ENCODE peak calls at places on chromosome 6, in ten cellular contexts. One of them, this sample, is unnamed. For H3K36me3, the result is how much of the 10 kb centered on the place peaks cover.

GRCh38 chr6:47057830-47058540 is 15.9 kb upstream of the ADGRF1 start:
- DNase-seq in heart left ventricle: no peak
- DNase-seq in neural progenitor cell: no peak
- DNase-seq in lung: no peak
- DNase-seq in cardiac muscle cell: no peak
- DNase-seq in hepatocyte: no peak
- DNase-seq in transverse colon: no peak
- DNase-seq in uterus: no peak
- DNase-seq in heart right ventricle: no peak
- DNase-seq in H1: no peak
- DNase-seq in this sample: peak

GRCh38 chr6:91708534-91708933 is 1121.7 kb upstream of the MAP3K7 start:
- DNase-seq in heart left ventricle: no peak
- DNase-seq in neural progenitor cell: no peak
- DNase-seq in lung: no peak
- DNase-seq in cardiac muscle cell: no peak
- DNase-seq in hepatocyte: no peak
- DNase-seq in transverse colon: no peak
- DNase-seq in uterus: no peak
- DNase-seq in heart right ventricle: no peak
- DNase-seq in H1: no peak
- DNase-seq in this sample: no peak

GRCh38 chr6:125812394-125813231 is 21.9 kb downstream of the NCOA7 start:
- DNase-seq in heart left ventricle: no peak
- DNase-seq in neural progenitor cell: no peak
- DNase-seq in lung: no peak
- DNase-seq in cardiac muscle cell: no peak
- DNase-seq in hepatocyte: peak
- DNase-seq in transverse colon: no peak
- DNase-seq in uterus: no peak
- DNase-seq in heart right ventricle: no peak
- DNase-seq in H1: no peak
- DNase-seq in this sample: peak

GRCh38 chr6:13422601-13423247 is 64.7 kb downstream of the GFOD1 start:
- DNase-seq in heart left ventricle: no peak
- DNase-seq in neural progenitor cell: peak
- DNase-seq in lung: no peak
- DNase-seq in cardiac muscle cell: peak
- DNase-seq in hepatocyte: no peak
- DNase-seq in transverse colon: no peak
- DNase-seq in uterus: no peak
- DNase-seq in heart right ventricle: no peak
- DNase-seq in H1: peak
- DNase-seq in this sample: no peak

GRCh38 chr6:47169785-47170685 is 127.9 kb upstream of the ADGRF1 start:
- DNase-seq in heart left ventricle: no peak
- DNase-seq in neural progenitor cell: no peak
- DNase-seq in lung: no peak
- DNase-seq in cardiac muscle cell: no peak
- DNase-seq in hepatocyte: peak
- DNase-seq in transverse colon: no peak
- DNase-seq in uterus: no peak
- DNase-seq in heart right ventricle: no peak
- DNase-seq in H1: no peak
- DNase-seq in this sample: no peak

GRCh38 chr6:13877116-13877515 is 47.6 kb upstream of the RNF182 start:
- DNase-seq in heart left ventricle: no peak
- DNase-seq in neural progenitor cell: no peak
- DNase-seq in lung: no peak
- DNase-seq in cardiac muscle cell: no peak
- DNase-seq in hepatocyte: no peak
- DNase-seq in transverse colon: no peak
- DNase-seq in uterus: no peak
- DNase-seq in heart right ventricle: no peak
- DNase-seq in H1: no peak
- DNase-seq in this sample: no peak

GRCh38 chr6:130765181-130765727 is 62.0 kb upstream of the SMLR1 start:
- DNase-seq in heart left ventricle: no peak
- DNase-seq in neural progenitor cell: no peak
- DNase-seq in lung: no peak
- DNase-seq in cardiac muscle cell: no peak
- DNase-seq in hepatocyte: no peak
- DNase-seq in transverse colon: no peak
- DNase-seq in uterus: no peak
- DNase-seq in heart right ventricle: no peak
- DNase-seq in H1: no peak
- DNase-seq in this sample: no peak

GRCh38 chr6:88616380-88616779 is 347.0 kb downstream of the RNGTT start:
- DNase-seq in heart left ventricle: no peak
- DNase-seq in neural progenitor cell: no peak
- DNase-seq in lung: no peak
- DNase-seq in cardiac muscle cell: no peak
- DNase-seq in hepatocyte: no peak
- DNase-seq in transverse colon: no peak
- DNase-seq in uterus: no peak
- DNase-seq in heart right ventricle: no peak
- DNase-seq in H1: no peak
- DNase-seq in this sample: no peak

GRCh38 chr6:887583-888235 is 194.8 kb upstream of the EXOC2 start:
- DNase-seq in heart left ventricle: no peak
- DNase-seq in neural progenitor cell: no peak
- DNase-seq in lung: no peak
- DNase-seq in cardiac muscle cell: no peak
- DNase-seq in hepatocyte: no peak
- DNase-seq in transverse colon: no peak
- DNase-seq in uterus: no peak
- DNase-seq in heart right ventricle: no peak
- DNase-seq in H1: no peak
- DNase-seq in this sample: no peak

GRCh38 chr6:136860043-136860442 is 37.7 kb downstream of the PEX7 start:
- DNase-seq in heart left ventricle: no peak
- DNase-seq in neural progenitor cell: no peak
- DNase-seq in lung: no peak
- DNase-seq in cardiac muscle cell: no peak
- DNase-seq in hepatocyte: no peak
- DNase-seq in transverse colon: no peak
- DNase-seq in uterus: no peak
- DNase-seq in heart right ventricle: no peak
- DNase-seq in H1: no peak
- DNase-seq in this sample: no peak

GRCh38 chr6:85865665-85866372 is 223.1 kb upstream of the SYNCRIP start:
- DNase-seq in heart left ventricle: no peak
- DNase-seq in neural progenitor cell: peak
- DNase-seq in lung: no peak
- DNase-seq in cardiac muscle cell: no peak
- DNase-seq in hepatocyte: peak
- DNase-seq in transverse colon: no peak
- DNase-seq in uterus: no peak
- DNase-seq in heart right ventricle: no peak
- DNase-seq in H1: no peak
- DNase-seq in this sample: no peak
- H3K4me3 ChIP-seq in heart left ventricle: peak
- H3K4me3 ChIP-seq in neural progenitor cell: no peak
- H3K4me3 ChIP-seq in lung: peak
- H3K4me3 ChIP-seq in cardiac muscle cell: no peak
- H3K4me3 ChIP-seq in hepatocyte: peak
- H3K4me3 ChIP-seq in transverse colon: peak
- H3K4me3 ChIP-seq in uterus: peak
- H3K4me3 ChIP-seq in heart right ventricle: peak
- H3K4me3 ChIP-seq in H1: no peak
- H3K4me3 ChIP-seq in this sample: peak

DNA sequence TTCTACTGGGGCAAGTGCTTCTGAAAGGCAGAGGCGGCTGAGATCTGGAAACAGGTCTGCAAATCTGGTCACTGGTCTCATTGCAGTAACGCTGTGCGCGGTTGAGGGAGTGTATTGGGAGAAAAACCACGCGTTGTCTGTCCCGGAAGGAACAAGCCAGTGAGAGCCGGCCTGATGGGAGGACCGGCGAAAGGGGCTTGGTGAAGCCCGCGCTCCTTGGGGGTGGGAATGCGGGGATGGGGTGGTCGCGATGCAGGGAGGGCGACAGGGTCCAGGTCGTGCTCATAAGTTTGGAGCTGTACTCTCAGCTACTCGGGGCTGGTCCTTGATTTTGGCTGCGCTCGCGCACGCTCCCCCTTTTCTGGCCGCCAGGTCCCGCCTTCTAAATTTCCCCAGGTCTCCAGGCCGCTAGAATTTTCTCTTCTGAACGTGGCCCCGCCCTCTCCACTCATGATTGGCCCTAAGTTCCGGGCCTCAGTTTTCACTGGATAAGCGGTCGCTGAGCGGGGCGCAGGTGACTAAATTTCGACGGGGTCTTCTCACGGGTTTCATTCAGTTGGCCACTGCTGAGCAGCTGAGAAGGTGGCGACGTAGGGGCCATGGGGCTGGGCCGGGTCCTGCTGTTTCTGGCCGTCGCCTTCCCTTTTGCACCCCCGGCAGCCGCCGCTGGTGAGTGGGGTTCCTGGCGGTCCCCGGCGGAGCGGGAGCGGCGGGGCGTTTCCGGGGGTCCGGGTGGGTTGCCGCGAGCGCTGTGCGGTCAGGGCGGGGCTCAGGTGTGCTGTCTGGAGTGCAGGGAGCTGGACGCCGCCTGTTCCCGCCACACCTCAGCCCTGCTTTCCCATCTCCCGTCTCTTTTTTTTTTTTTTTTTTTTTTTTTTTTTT is at the start of gene MICB:
- DNase-seq in heart left ventricle: peak
- DNase-seq in neural progenitor cell: peak
- DNase-seq in lung: peak
- DNase-seq in cardiac muscle cell: peak
- DNase-seq in hepatocyte: peak
- DNase-seq in transverse colon: peak
- DNase-seq in uterus: peak
- DNase-seq in heart right ventricle: peak
- DNase-seq in H1: peak
- DNase-seq in this sample: no peak
- TF ChIP-seq CTCF in heart left ventricle: no peak
- TF ChIP-seq CTCF in neural progenitor cell: no peak
- TF ChIP-seq CTCF in lung: no peak
- TF ChIP-seq CTCF in cardiac muscle cell: no peak
- TF ChIP-seq CTCF in hepatocyte: no peak
- TF ChIP-seq CTCF in transverse colon: no peak
- TF ChIP-seq CTCF in uterus: peak
- TF ChIP-seq CTCF in heart right ventricle: no peak
- TF ChIP-seq CTCF in H1: no peak
- TF ChIP-seq CTCF in this sample: no peak

GRCh38 chr6:35589201-35589739 is 76.6 kb upstream of the TULP1 start:
- DNase-seq in heart left ventricle: no peak
- DNase-seq in neural progenitor cell: no peak
- DNase-seq in lung: no peak
- DNase-seq in cardiac muscle cell: no peak
- DNase-seq in hepatocyte: no peak
- DNase-seq in transverse colon: no peak
- DNase-seq in uterus: no peak
- DNase-seq in heart right ventricle: no peak
- DNase-seq in H1: no peak
- DNase-seq in this sample: no peak

GRCh38 chr6:35589904-35590303 is 77.2 kb upstream of the TULP1 start:
- DNase-seq in heart left ventricle: no peak
- DNase-seq in neural progenitor cell: no peak
- DNase-seq in lung: no peak
- DNase-seq in cardiac muscle cell: no peak
- DNase-seq in hepatocyte: no peak
- DNase-seq in transverse colon: no peak
- DNase-seq in uterus: no peak
- DNase-seq in heart right ventricle: no peak
- DNase-seq in H1: no peak
- DNase-seq in this sample: no peak

GRCh38 chr6:35587167-35587566 is 74.5 kb upstream of the TULP1 start:
- DNase-seq in heart left ventricle: no peak
- DNase-seq in neural progenitor cell: no peak
- DNase-seq in lung: no peak
- DNase-seq in cardiac muscle cell: no peak
- DNase-seq in hepatocyte: no peak
- DNase-seq in transverse colon: no peak
- DNase-seq in uterus: no peak
- DNase-seq in heart right ventricle: no peak
- DNase-seq in H1: no peak
- DNase-seq in this sample: no peak

GRCh38 chr6:35592178-35592577 is 79.5 kb upstream of the TULP1 start:
- DNase-seq in heart left ventricle: no peak
- DNase-seq in neural progenitor cell: no peak
- DNase-seq in lung: no peak
- DNase-seq in cardiac muscle cell: no peak
- DNase-seq in hepatocyte: no peak
- DNase-seq in transverse colon: no peak
- DNase-seq in uterus: no peak
- DNase-seq in heart right ventricle: no peak
- DNase-seq in H1: no peak
- DNase-seq in this sample: no peak

DNA sequence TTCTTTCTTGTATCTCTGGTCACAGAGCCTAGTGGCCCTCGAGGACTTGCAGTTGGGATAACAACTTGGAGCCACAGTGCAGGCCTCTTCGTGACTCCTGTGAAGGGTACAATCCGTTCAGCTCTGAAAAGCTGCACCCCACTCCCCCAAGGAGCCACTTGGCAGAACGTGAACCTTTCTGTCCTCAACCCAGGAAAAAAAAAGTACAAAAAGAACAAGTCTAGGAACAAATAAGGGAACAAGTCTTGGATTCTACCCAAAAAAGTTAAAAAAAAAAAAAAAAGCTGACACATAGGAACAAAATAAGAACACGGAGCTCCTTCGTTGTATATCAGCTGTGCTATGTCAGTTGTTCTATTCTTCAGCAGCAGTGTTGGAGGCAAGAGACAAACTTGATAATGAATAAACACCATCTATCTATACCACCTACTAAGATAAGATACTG is 77.9 kb upstream of the TULP1 start:
- DNase-seq in heart left ventricle: no peak
- DNase-seq in neural progenitor cell: no peak
- DNase-seq in lung: no peak
- DNase-seq in cardiac muscle cell: no peak
- DNase-seq in hepatocyte: no peak
- DNase-seq in transverse colon: peak
- DNase-seq in uterus: peak
- DNase-seq in heart right ventricle: peak
- DNase-seq in H1: no peak
- DNase-seq in this sample: no peak
- H3K36me3 ChIP-seq in heart left ventricle: half or more
- H3K36me3 ChIP-seq in neural progenitor cell: under half
- H3K36me3 ChIP-seq in lung: under half
- H3K36me3 ChIP-seq in cardiac muscle cell: under half
- H3K36me3 ChIP-seq in hepatocyte: under half
- H3K36me3 ChIP-seq in transverse colon: under half
- H3K36me3 ChIP-seq in uterus: under half
- H3K36me3 ChIP-seq in heart right ventricle: under half
- H3K36me3 ChIP-seq in H1: under half
- H3K36me3 ChIP-seq in this sample: under half

DNA sequence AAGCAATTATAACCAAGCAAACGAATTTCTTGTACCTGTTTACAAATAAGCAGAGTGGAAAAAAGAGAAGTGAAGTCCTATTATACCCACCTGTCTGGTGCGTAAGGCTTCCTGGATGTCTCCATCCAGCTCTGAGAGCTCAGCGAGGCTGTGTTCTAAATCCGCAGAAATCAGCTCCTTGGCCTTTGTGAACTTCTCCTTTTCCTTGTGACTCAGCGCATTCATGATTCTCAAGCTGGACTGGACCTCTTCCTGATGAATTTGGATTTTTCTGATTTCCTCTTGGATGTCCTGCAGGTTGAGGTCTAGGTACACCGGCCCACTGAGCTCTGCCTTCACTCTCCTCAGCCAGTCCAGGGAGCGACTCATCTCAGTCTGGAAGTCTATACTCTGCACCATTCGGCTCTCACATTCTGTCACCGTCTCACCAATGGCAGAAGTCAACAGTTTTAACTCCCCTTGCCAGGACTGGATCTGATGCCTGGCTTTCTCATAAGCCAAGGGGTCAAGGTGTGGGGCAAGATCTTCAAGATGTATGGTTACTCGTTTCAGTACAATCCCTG is 307.4 kb downstream of the SYNE1 start:
- DNase-seq in heart left ventricle: no peak
- DNase-seq in neural progenitor cell: no peak
- DNase-seq in lung: no peak
- DNase-seq in cardiac muscle cell: no peak
- DNase-seq in hepatocyte: no peak
- DNase-seq in transverse colon: no peak
- DNase-seq in uterus: no peak
- DNase-seq in heart right ventricle: no peak
- DNase-seq in H1: no peak
- DNase-seq in this sample: no peak
- H3K4me3 ChIP-seq in heart left ventricle: no peak
- H3K4me3 ChIP-seq in neural progenitor cell: no peak
- H3K4me3 ChIP-seq in lung: no peak
- H3K4me3 ChIP-seq in cardiac muscle cell: no peak
- H3K4me3 ChIP-seq in hepatocyte: no peak
- H3K4me3 ChIP-seq in transverse colon: no peak
- H3K4me3 ChIP-seq in uterus: no peak
- H3K4me3 ChIP-seq in heart right ventricle: no peak
- H3K4me3 ChIP-seq in H1: no peak
- H3K4me3 ChIP-seq in this sample: no peak